ENCODE peak calls at places on chromosomes 13 and 19, in six cellular contexts. D is astrocyte, K is sigmoid colon, F is Peyer's patch, V is lung, B is neural progenitor cell. H is an unnamed sample.
A peak's percentile ranks its signal among the peaks of the same experiment; 100 is the strongest.

GRCh38 chr13:29937836-29938235 is 87.4 kb upstream of the UBL3 start:
- DNase-seq in D (no peak), K (no peak), F (peak; percentile 32), V (no peak), B (no peak), H (no peak)

GRCh38 chr13:28719656-28720055 is 886 bp upstream of the SLC46A3 start:
- DNase-seq in D (peak; percentile 68), K (no peak), F (no peak), V (no peak), B (no peak), H (peak; percentile 89)

GRCh38 chr13:83878691-83879410 is 3.4 kb downstream of the SLITRK1 start:
- DNase-seq in D (no peak), K (no peak), F (no peak), V (no peak), B (peak; percentile 86), H (no peak)

GRCh38 chr19:18785179-18786124 is 5.7 kb downstream of the COMP start:
- DNase-seq in D (no peak), K (peak; percentile 83), F (peak; percentile 55), V (peak; percentile 84), B (peak; percentile 94), H (peak; percentile 33)

GRCh38 chr13:37526710-37527446 is 71.7 kb downstream of the POSTN start:
- DNase-seq in D (peak; percentile 79), K (no peak), F (no peak), V (no peak), B (no peak), H (peak; percentile 49)

GRCh38 chr19:33063356-33064116 is 1.2 kb downstream of the RHPN2 start:
- DNase-seq in D (no peak), K (no peak), F (no peak), V (no peak), B (peak; percentile 52), H (no peak)

GRCh38 chr13:45367995-45368394 is 27.0 kb upstream of the TPT1 start:
- DNase-seq in D (no peak), K (no peak), F (no peak), V (no peak), B (no peak), H (no peak)

GRCh38 chr19:1424182-1424955 is 13.8 kb upstream of the RPS15 start:
- DNase-seq in D (no peak), K (no peak), F (no peak), V (no peak), B (no peak), H (no peak)

GRCh38 chr19:48698046-48698445 is 2.3 kb downstream of the FUT2 start:
- DNase-seq in D (peak; percentile 63), K (no peak), F (no peak), V (peak; percentile 52), B (no peak), H (peak; percentile 53)

GRCh38 chr13:84400711-84401110 is 518.4 kb upstream of the SLITRK1 start:
- DNase-seq in D (peak; percentile 97), K (no peak), F (no peak), V (no peak), B (no peak), H (peak; percentile 42)

GRCh38 chr13:113953561-113953960 is 20.3 kb downstream of the C13orf46 start:
- DNase-seq in D (no peak), K (no peak), F (no peak), V (no peak), B (no peak), H (no peak)

GRCh38 chr19:43760941-43761340 is 6.2 kb upstream of the SMG9 start:
- DNase-seq in D (no peak), K (no peak), F (no peak), V (no peak), B (no peak), H (peak; percentile 59)

GRCh38 chr13:89862691-89863036 is 1484.8 kb upstream of the MIR17HG start:
- DNase-seq in D (no peak), K (no peak), F (no peak), V (no peak), B (no peak), H (no peak)

GRCh38 chr19:29495971-29496441 is 29.8 kb upstream of the VSTM2B start:
- DNase-seq in D (no peak), K (peak; percentile 36), F (no peak), V (no peak), B (no peak), H (no peak)

GRCh38 chr19:41537789-41538188 is 38.2 kb upstream of the CEACAM21 start:
- DNase-seq in D (no peak), K (no peak), F (no peak), V (no peak), B (no peak), H (peak; percentile 36)

GRCh38 chr13:66138172-66138811 is 1091.8 kb downstream of the PCDH9 start:
- DNase-seq in D (no peak), K (no peak), F (no peak), V (no peak), B (no peak), H (no peak)

GRCh38 chr13:46134961-46135522 is 30.2 kb upstream of the CPB2 start:
- DNase-seq in D (peak; percentile 18), K (no peak), F (no peak), V (no peak), B (peak; percentile 18), H (no peak)

GRCh38 chr19:55372316-55373081 is 2.2 kb upstream of the IL11 start:
- DNase-seq in D (peak; percentile 44), K (no peak), F (no peak), V (no peak), B (no peak), H (peak; percentile 23)

GRCh38 chr19:16878181-16878965 is 10.4 kb upstream of the F2RL3 start:
- DNase-seq in D (no peak), K (no peak), F (no peak), V (no peak), B (no peak), H (no peak)

GRCh38 chr19:16883518-16883917 is 5.3 kb upstream of the F2RL3 start:
- DNase-seq in D (no peak), K (no peak), F (no peak), V (no peak), B (no peak), H (no peak)

GRCh38 chr19:16880884-16881554 is 7.8 kb upstream of the F2RL3 start:
- DNase-seq in D (no peak), K (no peak), F (no peak), V (no peak), B (no peak), H (no peak)

GRCh38 chr19:16885166-16885565 is 3.6 kb upstream of the F2RL3 start:
- DNase-seq in D (no peak), K (no peak), F (no peak), V (no peak), B (no peak), H (peak; percentile 38)

DNA sequence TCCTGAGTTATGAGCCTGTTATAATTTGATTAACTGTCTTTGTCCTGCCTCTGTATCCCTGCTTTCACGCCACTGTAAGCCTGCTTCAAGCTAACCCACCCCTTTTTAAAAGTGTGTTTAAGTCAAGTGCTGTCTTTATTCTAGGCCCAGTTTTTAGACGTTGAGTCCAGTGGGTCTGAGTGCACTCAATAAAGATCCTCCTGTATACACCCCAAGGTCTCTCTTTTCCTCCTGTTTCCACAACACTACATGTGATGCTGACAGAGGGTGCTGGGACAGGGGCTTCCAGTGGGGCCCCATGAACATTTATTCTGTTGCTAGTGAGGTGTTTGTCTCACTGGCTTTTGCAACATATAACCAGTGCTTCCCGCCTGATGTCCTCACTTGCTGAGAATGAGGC is 6.7 kb upstream of the F2RL3 start:
- DNase-seq in D (no peak), K (no peak), F (no peak), V (no peak), B (no peak), H (no peak)
- H3K4me3 ChIP-seq in D (no peak overlapping the region), K (no peak overlapping the region), F (no peak overlapping the region), V (no peak overlapping the region), B (no peak overlapping the region), H (no peak overlapping the region)

DNA sequence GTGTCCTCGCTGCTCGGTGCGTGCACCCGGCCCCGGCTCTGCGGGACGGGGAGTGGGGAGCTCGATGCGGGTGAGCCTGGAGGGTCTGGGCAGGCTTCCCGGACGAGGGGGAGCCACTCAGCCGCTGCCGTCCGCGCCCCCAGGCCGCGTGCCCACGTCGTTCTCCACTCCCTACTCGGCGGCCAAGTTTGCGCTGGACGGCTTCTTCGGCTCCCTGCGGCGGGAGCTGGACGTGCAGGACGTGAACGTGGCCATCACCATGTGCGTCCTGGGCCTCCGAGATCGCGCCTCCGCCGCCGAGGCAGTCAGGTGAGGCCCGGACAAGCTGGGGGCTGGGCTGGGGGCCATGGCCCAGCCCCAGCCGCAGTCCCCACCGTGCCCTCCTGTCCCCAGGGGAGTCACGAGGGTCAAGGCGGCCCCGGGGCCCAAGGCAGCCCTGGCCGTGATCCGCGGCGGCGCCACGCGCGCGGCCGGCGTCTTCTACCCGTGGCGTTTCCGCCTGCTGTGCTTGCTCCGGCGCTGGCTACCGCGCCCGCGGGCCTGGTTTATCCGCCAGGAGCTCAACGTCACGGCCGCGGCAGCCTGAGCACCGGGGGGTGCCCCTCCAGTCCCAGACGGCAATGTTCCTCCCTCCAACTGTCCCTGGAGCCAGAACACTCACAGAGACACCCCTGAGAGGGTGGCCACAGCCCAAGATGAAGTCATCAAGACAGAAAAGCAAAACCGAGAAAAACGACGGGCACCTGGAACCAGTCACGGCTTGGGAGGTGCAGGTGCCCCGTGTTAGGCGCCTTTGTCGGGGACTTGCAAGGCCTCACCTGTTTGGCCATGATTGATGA is 2.5 kb upstream of the RPL36 start:
- DNase-seq in D (no peak), K (peak; percentile 66), F (no peak), V (no peak), B (no peak), H (no peak)
- TF ChIP-seq CTCF in D (no peak), K (no peak), F (no peak), V (no peak), B (no peak), H (no peak)

DNA sequence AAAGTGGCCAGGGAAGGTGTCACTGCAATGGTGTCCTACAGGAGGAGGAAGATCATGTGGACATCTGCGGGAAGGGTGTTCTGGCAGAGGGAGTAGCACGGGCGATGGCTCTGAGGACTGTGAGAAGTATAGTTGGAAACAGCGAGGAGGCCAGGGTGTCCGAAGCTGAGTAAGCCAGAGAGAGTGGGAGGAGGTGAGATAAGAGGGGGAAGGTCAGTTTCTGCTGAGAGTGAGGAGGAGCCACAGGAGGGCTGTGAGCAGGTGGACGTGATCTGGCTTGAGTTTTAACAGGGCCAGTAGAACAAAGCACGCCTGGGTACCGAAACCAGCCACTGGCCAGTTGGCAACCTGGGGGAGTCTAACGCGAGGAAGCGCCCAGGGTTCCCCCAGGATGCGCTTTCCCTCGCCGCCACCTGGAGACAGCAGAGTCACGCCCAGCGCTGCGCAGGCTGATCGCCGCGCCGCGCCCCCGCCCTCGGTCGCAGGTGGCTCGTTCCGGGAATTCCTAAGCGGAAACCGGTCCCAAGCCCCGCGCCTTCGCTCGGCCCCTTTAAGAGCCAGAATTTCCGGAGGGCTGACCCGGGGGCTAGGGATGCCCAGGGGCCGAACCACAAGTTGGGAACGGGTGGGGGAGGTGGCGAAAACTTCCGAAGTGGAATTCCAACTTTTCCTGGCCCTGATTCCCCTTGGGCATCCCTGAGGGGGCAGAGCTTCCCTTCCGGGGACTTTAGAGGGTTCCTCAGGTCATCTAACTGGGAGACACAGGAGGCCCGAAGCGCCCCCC is 1.1 kb upstream of the LSR start:
- DNase-seq in D (no peak), K (no peak), F (peak; percentile 72), V (peak; percentile 88), B (peak; percentile 98), H (no peak)
- H3K27me3 ChIP-seq in D (peaks cover 31% of the 10 kb centered on the region), K (peaks cover 38% of the 10 kb centered on the region), F (no peaks in the 10 kb centered on the region), V (no peaks in the 10 kb centered on the region), B (no peaks in the 10 kb centered on the region), H (peaks cover 38% of the 10 kb centered on the region)

DNA sequence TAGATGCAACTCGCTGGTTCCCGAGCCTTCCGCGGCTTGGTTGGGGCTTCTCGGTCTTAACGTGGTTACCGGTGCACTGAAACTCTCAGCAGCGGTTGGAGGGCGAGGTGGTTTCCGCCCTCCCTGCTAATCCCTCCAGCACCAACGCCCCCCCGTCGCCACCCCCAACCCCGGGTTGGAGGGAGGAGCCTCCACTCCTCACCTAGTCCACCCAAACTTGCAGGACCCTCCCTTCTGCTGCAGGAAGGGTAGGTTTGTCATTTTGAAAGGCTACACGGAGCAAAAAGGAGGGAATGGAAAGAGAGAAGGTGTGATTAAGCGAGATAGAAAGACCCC is 465.0 kb downstream of the ITGBL1 start:
- DNase-seq in D (no peak), K (no peak), F (no peak), V (no peak), B (peak; percentile 54), H (no peak)
- H3K4me3 ChIP-seq in D (no peak overlapping the region), K (no peak overlapping the region), F (no peak overlapping the region), V (no peak overlapping the region), B (peak overlapping the region; percentile 67), H (no peak overlapping the region)